ENCODE peak calls at places on chromosomes 6 and 20, in four cellular contexts. J is SK-N-SH, A is heart right ventricle, B is neuronal stem cell. X is an unnamed sample.
A peak's percentile ranks its signal among the peaks of the same experiment; 100 is the strongest.

GRCh38 chr20:595330-596308 is 14.5 kb downstream of the TCF15 start:
- DNase-seq in A (peak; percentile 91), J (no peak), B (no peak), X (peak; percentile 83)

GRCh38 chr6:44016131-44016870 is 111.0 kb downstream of the MRPL14 start:
- DNase-seq in A (no peak), J (no peak), B (no peak), X (no peak)

GRCh38 chr6:157629220-157629619 is 193.8 kb upstream of the SNX9 start:
- DNase-seq in A (no peak), J (no peak), B (no peak), X (no peak)

GRCh38 chr20:64261138-64261537 is 5.6 kb downstream of the PCMTD2 start:
- DNase-seq in J (peak; percentile 86), A (peak; percentile 62), B (no peak), X (peak; percentile 73)

GRCh38 chr6:56595490-56596122 is 47.1 kb downstream of the DST start:
- DNase-seq in J (peak; percentile 10), A (peak; percentile 23), B (peak; percentile 31), X (no peak)

GRCh38 chr20:9397928-9398327 is 116.5 kb upstream of the LAMP5 start:
- DNase-seq in J (no peak), A (peak; percentile 27), B (no peak), X (no peak)

GRCh38 chr6:3324262-3324942 is 65.7 kb downstream of the PSMG4 start:
- DNase-seq in J (no peak), A (peak; percentile 50), B (no peak), X (no peak)

GRCh38 chr6:3328796-3329195 is 70.0 kb downstream of the PSMG4 start:
- DNase-seq in J (no peak), B (no peak), A (peak; percentile 52), X (no peak)

GRCh38 chr20:23086931-23087411 is 847 bp upstream of the CD93 start:
- DNase-seq in J (no peak), A (peak; percentile 78), B (no peak), X (peak; percentile 86)

GRCh38 chr6:112833546-112834215 is 486.6 kb downstream of the RFPL4B start:
- DNase-seq in A (no peak), B (no peak), J (no peak), X (no peak)

GRCh38 chr20:62768234-62768814 is 27.9 kb upstream of the MRGBP start:
- DNase-seq in J (no peak), B (no peak), A (no peak), X (peak; percentile 4)

GRCh38 chr6:107670792-107671199 is 153.3 kb downstream of the SCML4 start:
- DNase-seq in B (no peak), A (peak; percentile 84), J (peak; percentile 87), X (peak; percentile 81)

GRCh38 chr6:141866731-141867502 is 265.8 kb upstream of the GJE1 start:
- DNase-seq in A (no peak), B (no peak), J (no peak), X (no peak)

GRCh38 chr6:113855500-113856010 is 1.6 kb upstream of the MARCKS start:
- DNase-seq in B (no peak), A (no peak), J (no peak), X (peak; percentile 25)

GRCh38 chr6:41278699-41279405 is 7.6 kb downstream of the TREM1 start:
- DNase-seq in J (peak; percentile 64), A (peak; percentile 63), B (peak; percentile 30), X (peak; percentile 34)

GRCh38 chr20:61816606-61817005 is 249.1 kb downstream of the TAF4 start:
- DNase-seq in J (no peak), B (no peak), A (no peak), X (no peak)

GRCh38 chr6:26355366-26355765 is 9.6 kb upstream of the BTN3A2 start:
- DNase-seq in B (no peak), J (no peak), A (no peak), X (no peak)

GRCh38 chr6:73236147-73236750 is 11.0 kb upstream of the KHDC1L start:
- DNase-seq in B (no peak), A (no peak), J (no peak), X (no peak)

GRCh38 chr6:33633462-33634158 is 12.5 kb downstream of the ITPR3 start:
- DNase-seq in A (peak; percentile 65), J (peak; percentile 90), B (no peak), X (peak; percentile 93)

GRCh38 chr20:18176318-18176785 is 38.7 kb downstream of the KAT14 start:
- DNase-seq in A (no peak), B (no peak), J (no peak), X (no peak)

GRCh38 chr6:48176909-48177308 is 65.9 kb upstream of the PTCHD4 start:
- DNase-seq in B (no peak), J (no peak), A (no peak), X (no peak)

GRCh38 chr6:131362696-131363095 is 210.3 kb upstream of the ARG1 start:
- DNase-seq in J (no peak), A (no peak), B (no peak), X (no peak)

GRCh38 chr20:15643713-15644112 is 929.5 kb downstream of the KIF16B start:
- DNase-seq in B (no peak), J (no peak), A (no peak), X (no peak)

GRCh38 chr6:89830385-89830809 is 717 bp downstream of the CASP8AP2 start:
- DNase-seq in A (no peak), B (no peak), J (peak; percentile 40), X (no peak)

GRCh38 chr20:11675920-11676617 is 241.6 kb upstream of the BTBD3 start:
- DNase-seq in J (no peak), A (no peak), B (no peak), X (no peak)

GRCh38 chr6:24825130-24825630 is 26.5 kb upstream of the ARMH2 start:
- DNase-seq in A (no peak), J (peak; percentile 15), B (no peak), X (no peak)

GRCh38 chr6:119497988-119498727 is 148.6 kb upstream of the MAN1A1 start:
- DNase-seq in B (no peak), A (no peak), J (no peak), X (no peak)

GRCh38 chr20:64035066-64035932 is 683 bp upstream of the C20orf204 start:
- DNase-seq in B (no peak), A (no peak), J (no peak), X (no peak)

GRCh38 chr6:27608916-27609883 is 136.3 kb upstream of the ZNF184 start:
- DNase-seq in J (no peak), A (no peak), B (no peak), X (no peak)

GRCh38 chr6:91654844-91655192 is 1067.9 kb upstream of the MAP3K7 start:
- DNase-seq in A (no peak), B (no peak), J (no peak), X (no peak)

GRCh38 chr6:52507557-52508260 is 69.2 kb downstream of the TRAM2 start:
- DNase-seq in J (no peak), B (no peak), A (no peak), X (peak; percentile 12)

GRCh38 chr20:41631826-41632225 is 13.6 kb upstream of the CHD6 start:
- DNase-seq in A (peak; percentile 83), J (no peak), B (no peak), X (peak; percentile 84)

GRCh38 chr20:2879148-2879547 is 5.9 kb downstream of the PTPRA start:
- DNase-seq in J (no peak), A (no peak), B (no peak), X (no peak)

GRCh38 chr6:111230351-111231077 is 143.2 kb downstream of the SLC16A10 start:
- DNase-seq in A (no peak), J (no peak), B (no peak), X (no peak)

GRCh38 chr6:111231078-111231435 is 143.8 kb downstream of the SLC16A10 start:
- DNase-seq in J (no peak), A (no peak), B (no peak), X (no peak)

GRCh38 chr6:111222341-111222740 is 135.0 kb downstream of the SLC16A10 start:
- DNase-seq in J (no peak), B (no peak), A (no peak), X (no peak)

DNA sequence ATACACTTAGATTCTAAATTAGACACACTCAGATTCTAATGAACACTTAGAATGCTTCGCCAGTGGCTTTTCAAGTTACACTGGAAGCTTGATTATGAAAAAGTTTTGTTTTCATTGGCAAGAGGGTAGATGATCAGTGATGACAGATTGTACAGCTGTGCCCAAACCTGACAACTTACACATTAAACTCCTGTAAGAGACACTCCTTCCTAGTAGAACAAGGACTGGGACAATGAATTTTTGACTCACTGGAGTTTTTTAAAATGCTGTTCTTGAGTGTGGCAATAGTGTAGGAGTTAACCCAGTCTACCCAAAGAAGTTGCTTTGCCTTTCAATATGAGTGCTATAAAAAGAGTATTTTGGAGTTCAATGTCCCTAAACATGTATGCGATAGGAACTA is 140.8 kb downstream of the SLC16A10 start:
- DNase-seq in A (no peak), J (no peak), B (no peak), X (no peak)
- H3K4me1 ChIP-seq in A (peaks cover 16% of the 10 kb centered on the region), J (no peaks in the 10 kb centered on the region), B (no peaks in the 10 kb centered on the region), X (peaks cover 3% of the 10 kb centered on the region)

GRCh38 chr20:54156981-54157835 is 16.6 kb downstream of the CYP24A1 start:
- DNase-seq in A (no peak), J (no peak), B (no peak), X (no peak)
- H3K4me3 ChIP-seq in A (no peak overlapping the region), J (no peak overlapping the region), B (no peak overlapping the region), X (no peak overlapping the region)

DNA sequence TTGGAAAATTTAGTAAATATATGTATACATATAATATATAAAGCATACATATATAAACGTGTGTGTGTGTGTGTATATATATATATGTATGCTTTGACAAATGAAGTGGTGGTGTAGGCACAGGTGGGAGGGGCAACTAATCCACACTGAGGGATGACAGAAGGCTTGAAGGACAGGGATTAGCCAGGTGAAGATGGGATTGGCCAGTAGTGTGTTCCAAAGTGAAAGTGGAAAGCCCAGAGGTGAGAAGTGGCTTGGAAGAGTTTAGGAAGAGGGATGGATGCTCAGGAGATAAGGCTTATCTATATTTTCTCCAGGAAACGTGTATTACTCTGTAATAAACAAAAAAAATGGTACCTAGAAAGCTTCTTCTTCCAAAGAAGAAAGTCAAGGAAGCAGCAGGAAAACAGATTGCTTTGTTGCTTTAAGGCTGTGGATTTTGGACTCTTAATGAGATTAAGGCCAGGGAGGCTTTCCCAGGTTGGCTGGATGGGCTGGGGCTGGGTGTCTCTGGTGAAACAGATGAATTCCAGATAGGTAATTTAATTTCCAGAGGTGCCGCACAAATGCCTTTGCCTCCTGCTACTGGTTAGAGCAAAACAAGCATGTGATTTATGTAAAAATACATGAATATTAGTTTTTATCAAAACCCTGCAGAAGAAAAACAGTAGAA is 63.9 kb downstream of the JARID2 start:
- DNase-seq in J (peak; percentile 35), B (no peak), A (no peak), X (no peak)
- H3K4me1 ChIP-seq in J (peaks cover 37% of the 10 kb centered on the region), B (peaks cover 17% of the 10 kb centered on the region), A (peaks cover 62% of the 10 kb centered on the region), X (peaks cover 18% of the 10 kb centered on the region)

DNA sequence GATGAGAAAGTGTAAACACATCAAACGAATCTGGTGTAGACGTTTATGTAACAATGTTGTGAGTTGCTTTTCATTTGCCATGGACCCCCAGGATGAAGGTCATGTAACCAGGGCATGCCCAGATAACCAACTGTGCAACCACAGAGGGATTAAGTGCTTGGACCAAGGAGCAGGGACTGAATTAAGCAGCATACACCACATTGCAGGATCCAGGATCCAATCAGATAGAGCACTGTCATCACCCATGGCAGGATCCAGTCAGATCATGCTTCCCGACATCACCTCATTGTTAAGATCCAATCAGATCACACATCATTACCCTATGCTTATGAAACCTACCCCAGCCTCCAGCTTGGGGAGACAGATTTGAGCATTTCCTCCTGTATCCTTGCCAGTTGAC is 74.3 kb upstream of the RCAN2 start:
- DNase-seq in A (no peak), J (no peak), B (no peak), X (no peak)
- H3K4me3 ChIP-seq in A (no peak overlapping the region), J (no peak overlapping the region), B (no peak overlapping the region), X (no peak overlapping the region)

X was measured in right cardiac atrium.